ENCODE peak calls at places on chromosomes 6 and 20, in seven cellular contexts. C, G, H, X, A, K and L are unnamed samples.

GRCh38 chr6:1485678-1486077 is 96.3 kb downstream of the FOXF2 start:
- DNase-seq in C (peak), G (no peak), H (peak), X (no peak), A (no peak), K (peak), L (no peak)

GRCh38 chr6:130681028-130681427 is 146.2 kb upstream of the SMLR1 start:
- DNase-seq in C (no peak), G (no peak), H (peak), X (no peak), A (no peak), K (peak), L (no peak)

GRCh38 chr6:86686496-86686895 is 250.8 kb upstream of the HTR1E start:
- DNase-seq in C (no peak), G (peak), H (no peak), X (no peak), A (no peak), K (no peak), L (no peak)

GRCh38 chr6:36073587-36073986 is 46.0 kb downstream of the MAPK14 start:
- DNase-seq in C (no peak), G (no peak), H (no peak), X (no peak), A (no peak), K (no peak), L (no peak)

GRCh38 chr6:36139431-36139830 is 9.1 kb downstream of the MAPK13 start:
- DNase-seq in C (no peak), G (peak), H (no peak), X (no peak), A (no peak), K (no peak), L (no peak)

GRCh38 chr6:163200299-163201093 is 214.0 kb upstream of the QKI start:
- DNase-seq in C (no peak), G (no peak), H (no peak), X (no peak), A (no peak), K (no peak), L (no peak)

GRCh38 chr6:130906736-130907381 is 79.7 kb downstream of the SMLR1 start:
- DNase-seq in C (no peak), G (no peak), H (peak), X (no peak), A (no peak), K (peak), L (no peak)

GRCh38 chr20:31606928-31607639 is 2.0 kb downstream of the ID1 start:
- DNase-seq in C (no peak), G (peak), H (peak), X (no peak), A (no peak), K (peak), L (peak)

GRCh38 chr6:89260832-89261231 is 43.7 kb upstream of the GABRR1 start:
- DNase-seq in C (no peak), G (no peak), H (no peak), X (peak), A (no peak), K (no peak), L (no peak)

GRCh38 chr6:1589208-1589607 is 20.5 kb upstream of the FOXC1 start:
- DNase-seq in C (no peak), G (no peak), H (no peak), X (no peak), A (no peak), K (no peak), L (no peak)

GRCh38 chr20:50724851-50725721 is 6.3 kb upstream of the PARD6B start:
- DNase-seq in C (peak), G (peak), H (peak), X (peak), A (peak), K (peak), L (peak)

GRCh38 chr6:113351183-113351834 is 505.8 kb upstream of the MARCKS start:
- DNase-seq in C (no peak), G (no peak), H (peak), X (no peak), A (no peak), K (peak), L (no peak)

GRCh38 chr6:34237722-34238506 is 1.2 kb downstream of the HMGA1 start:
- DNase-seq in C (peak), G (peak), H (no peak), X (no peak), A (peak), K (no peak), L (no peak)

GRCh38 chr20:32227744-32228688 is 20.3 kb downstream of the POFUT1 start:
- DNase-seq in C (no peak), G (peak), H (no peak), X (no peak), A (no peak), K (no peak), L (no peak)

GRCh38 chr6:51339728-51340127 is 521.1 kb downstream of the TFAP2B start:
- DNase-seq in C (no peak), G (peak), H (peak), X (no peak), A (no peak), K (no peak), L (no peak)

GRCh38 chr20:4808872-4809271 is 87.2 kb downstream of the PRND start:
- DNase-seq in C (no peak), G (no peak), H (no peak), X (no peak), A (no peak), K (peak), L (no peak)

GRCh38 chr20:15241696-15242095 is 904.3 kb upstream of the FLRT3 start:
- DNase-seq in C (no peak), G (no peak), H (no peak), X (no peak), A (no peak), K (peak), L (no peak)

GRCh38 chr6:2037230-2037926 is 208.0 kb downstream of the GMDS start:
- DNase-seq in C (no peak), G (peak), H (peak), X (no peak), A (no peak), K (peak), L (no peak)

GRCh38 chr6:135938588-135939215 is 87.2 kb downstream of the PDE7B start:
- DNase-seq in C (no peak), G (peak), H (no peak), X (no peak), A (no peak), K (peak), L (no peak)

GRCh38 chr6:132708771-132709170 is 5.1 kb downstream of the VNN1 start:
- DNase-seq in C (no peak), G (peak), H (no peak), X (no peak), A (no peak), K (no peak), L (no peak)

GRCh38 chr6:43900560-43901329 is 130.7 kb downstream of the VEGFA start:
- DNase-seq in C (peak), G (no peak), H (no peak), X (no peak), A (no peak), K (no peak), L (no peak)

GRCh38 chr6:36349240-36349639 is 12.6 kb upstream of the BNIP5 start:
- DNase-seq in C (no peak), G (no peak), H (peak), X (no peak), A (no peak), K (no peak), L (no peak)

GRCh38 chr6:22372922-22373321 is 76.1 kb upstream of the PRL start:
- DNase-seq in C (no peak), G (no peak), H (no peak), X (no peak), A (no peak), K (no peak), L (no peak)

GRCh38 chr20:60928341-60928740 is 323.7 kb upstream of the CDH4 start:
- DNase-seq in C (no peak), G (no peak), H (no peak), X (no peak), A (no peak), K (no peak), L (no peak)

GRCh38 chr6:15926256-15926655 is 202.6 kb upstream of the MYLIP start:
- DNase-seq in C (no peak), G (no peak), H (no peak), X (no peak), A (no peak), K (no peak), L (no peak)

DNA sequence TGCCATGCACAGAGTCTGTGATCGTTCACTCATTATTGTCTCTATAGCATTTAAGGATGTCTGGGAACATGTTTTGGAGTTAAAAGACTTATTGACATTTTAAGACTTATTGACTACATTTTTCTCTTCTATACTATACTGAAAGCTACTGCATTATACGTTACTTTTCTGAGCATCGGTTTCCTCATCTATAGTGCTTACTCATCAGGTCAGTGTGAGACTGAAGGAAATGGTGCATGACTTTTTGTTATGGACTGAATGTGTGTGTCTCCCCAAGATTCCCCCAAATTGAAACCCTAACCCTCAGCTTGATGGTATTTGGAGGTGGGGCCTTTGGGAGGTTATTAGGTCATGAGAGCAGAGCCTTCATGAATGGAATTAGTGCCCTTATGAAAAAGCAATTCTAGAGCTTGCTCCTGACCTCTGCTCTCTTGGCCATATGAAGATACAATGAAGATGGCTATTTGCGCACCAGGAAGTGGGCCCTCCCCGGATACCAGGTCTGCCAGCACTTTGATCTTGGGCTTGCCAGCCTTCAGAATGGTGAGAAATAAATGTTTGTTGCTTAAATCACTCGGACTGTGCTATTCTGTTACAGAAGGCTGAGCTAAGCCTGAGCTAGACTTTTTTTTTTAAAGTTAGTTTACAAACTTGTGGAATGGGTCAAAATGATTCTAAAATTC is 243.7 kb upstream of the RREB1 start:
- DNase-seq in C (no peak), G (no peak), H (no peak), X (no peak), A (no peak), K (no peak), L (no peak)
- H3K4me3 ChIP-seq in C (no peak), G (no peak), H (no peak), X (no peak), A (no peak), K (no peak), L (no peak)

GRCh38 chr20:542777-543368 is 717 bp downstream of the CSNK2A1 start:
- DNase-seq in C (no peak), G (peak), H (no peak), X (no peak), A (no peak), K (no peak), L (peak)

GRCh38 chr20:539236-539635 is 4.4 kb downstream of the CSNK2A1 start:
- DNase-seq in C (no peak), G (peak), H (no peak), X (no peak), A (no peak), K (no peak), L (no peak)

GRCh38 chr20:540391-541201 is 3.0 kb downstream of the CSNK2A1 start:
- DNase-seq in C (no peak), G (peak), H (no peak), X (no peak), A (no peak), K (no peak), L (no peak)

GRCh38 chr20:537983-538382 is 5.6 kb downstream of the CSNK2A1 start:
- DNase-seq in C (no peak), G (no peak), H (no peak), X (no peak), A (no peak), K (no peak), L (no peak)

GRCh38 chr20:539848-540247 is 3.7 kb downstream of the CSNK2A1 start:
- DNase-seq in C (no peak), G (peak), H (peak), X (no peak), A (no peak), K (peak), L (no peak)
- H3K4me3 ChIP-seq in C (no peak), G (no peak), H (no peak), X (peak), A (no peak), K (no peak), L (no peak)

GRCh38 chr20:57747889-57748456 is 38.2 kb upstream of the PMEPA1 start:
- DNase-seq in C (no peak), G (no peak), H (no peak), X (no peak), A (no peak), K (no peak), L (no peak)
- H3K4me3 ChIP-seq in C (no peak), G (no peak), H (no peak), X (peak), A (peak), K (no peak), L (peak)

DNA sequence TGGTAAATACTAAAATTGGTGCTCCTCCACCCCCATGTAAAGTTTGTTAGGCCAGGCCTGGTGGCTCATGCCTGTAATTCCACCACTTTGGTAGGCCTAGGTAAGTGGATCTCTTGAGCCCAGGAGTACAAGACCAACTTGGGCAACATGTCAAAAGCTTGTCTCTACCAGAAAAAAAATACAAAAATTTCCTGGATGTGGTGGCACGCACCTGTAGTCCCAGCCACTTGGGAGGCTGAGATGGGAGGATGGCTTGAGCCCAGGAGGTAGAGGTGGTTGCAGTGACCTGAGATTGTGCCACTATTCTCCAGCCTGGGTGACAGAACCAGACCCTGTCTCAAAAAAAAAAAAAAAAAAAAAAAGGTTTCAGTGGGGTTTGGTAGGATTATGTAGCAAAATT is 41.7 kb downstream of the ITCH start:
- DNase-seq in C (no peak), G (no peak), H (no peak), X (no peak), A (no peak), K (no peak), L (no peak)
- H3K4me3 ChIP-seq in C (no peak), G (no peak), H (no peak), X (no peak), A (no peak), K (no peak), L (no peak)

GRCh38 chr6:32190946-32191677 is 1.1 kb upstream of the PBX2 start:
- DNase-seq in C (no peak), G (no peak), H (no peak), X (peak), A (no peak), K (no peak), L (no peak)

GRCh38 chr6:32190054-32190945 is at the start of gene PBX2:
- DNase-seq in C (peak), G (peak), H (peak), X (peak), A (peak), K (peak), L (peak)

GRCh38 chr6:32192608-32193039 is at the start of gene GPSM3:
- DNase-seq in C (peak), G (peak), H (no peak), X (peak), A (no peak), K (no peak), L (no peak)

GRCh38 chr6:32189742-32190053 is 304 bp downstream of the PBX2 start:
- DNase-seq in C (no peak), G (no peak), H (no peak), X (no peak), A (no peak), K (no peak), L (no peak)

GRCh38 chr6:32191696-32192607 is 491 bp downstream of the GPSM3 start:
- DNase-seq in C (no peak), G (no peak), H (no peak), X (peak), A (no peak), K (no peak), L (no peak)
- H3K4me3 ChIP-seq in C (no peak), G (no peak), H (no peak), X (peak), A (peak), K (no peak), L (peak)

GRCh38 chr20:22578221-22579118 is 5.9 kb downstream of the FOXA2 start:
- DNase-seq in C (no peak), G (peak), H (no peak), X (no peak), A (no peak), K (no peak), L (no peak)

GRCh38 chr20:22576733-22577514 is 7.4 kb downstream of the FOXA2 start:
- DNase-seq in C (no peak), G (no peak), H (no peak), X (no peak), A (no peak), K (no peak), L (no peak)

GRCh38 chr20:22579711-22580697 is 4.4 kb downstream of the FOXA2 start:
- DNase-seq in C (no peak), G (peak), H (no peak), X (no peak), A (no peak), K (no peak), L (no peak)

GRCh38 chr20:22577515-22578220 is 6.7 kb downstream of the FOXA2 start:
- DNase-seq in C (no peak), G (peak), H (no peak), X (no peak), A (no peak), K (no peak), L (no peak)

GRCh38 chr20:22579119-22579427 is 5.3 kb downstream of the FOXA2 start:
- DNase-seq in C (no peak), G (peak), H (no peak), X (no peak), A (no peak), K (no peak), L (no peak)
- H3K4me3 ChIP-seq in C (no peak), G (no peak), H (peak), X (peak), A (no peak), K (no peak), L (peak)

GRCh38 chr6:10384719-10385511 is 30.0 kb downstream of the TFAP2A start:
- DNase-seq in C (no peak), G (no peak), H (no peak), X (no peak), A (no peak), K (no peak), L (no peak)
- H3K4me3 ChIP-seq in C (no peak), G (no peak), H (no peak), X (peak), A (no peak), K (no peak), L (peak)